ENCODE peak calls at places on chromosome 5, in five cellular contexts. One of them, this sample, is unnamed.

GRCh38 chr5:112165897-112166737 is 253.0 kb downstream of the EPB41L4A start:
- DNase-seq in neuronal stem cell: no peak
- DNase-seq in H9: peak
- DNase-seq in mesendoderm: peak
- DNase-seq in H1: no peak
- DNase-seq in this sample: no peak

GRCh38 chr5:41517909-41518308 is 7.5 kb upstream of the PLCXD3 start:
- DNase-seq in mesendoderm: no peak
- DNase-seq in H9: no peak
- DNase-seq in neuronal stem cell: no peak
- DNase-seq in H1: no peak
- DNase-seq in this sample: peak

GRCh38 chr5:110116539-110116938 is 426.8 kb downstream of the MAN2A1 start:
- DNase-seq in mesendoderm: no peak
- DNase-seq in H9: no peak
- DNase-seq in neuronal stem cell: no peak
- DNase-seq in H1: no peak
- DNase-seq in this sample: no peak

GRCh38 chr5:68460147-68460760 is 244.7 kb downstream of the PIK3R1 start:
- DNase-seq in neuronal stem cell: peak
- DNase-seq in H1: no peak
- DNase-seq in H9: no peak
- DNase-seq in mesendoderm: peak
- DNase-seq in this sample: peak

GRCh38 chr5:6714221-6715041 is 1.2 kb downstream of the TENT4A start:
- DNase-seq in H9: no peak
- DNase-seq in neuronal stem cell: no peak
- DNase-seq in H1: peak
- DNase-seq in mesendoderm: no peak
- DNase-seq in this sample: no peak

GRCh38 chr5:32584651-32585050 is 706 bp upstream of the SUB1 start:
- DNase-seq in H9: no peak
- DNase-seq in neuronal stem cell: no peak
- DNase-seq in mesendoderm: peak
- DNase-seq in H1: no peak
- DNase-seq in this sample: no peak

GRCh38 chr5:130642461-130642860 is 522.6 kb downstream of the HINT1 start:
- DNase-seq in mesendoderm: no peak
- DNase-seq in H9: no peak
- DNase-seq in neuronal stem cell: no peak
- DNase-seq in H1: no peak
- DNase-seq in this sample: no peak

GRCh38 chr5:3124410-3124809 is 372.9 kb upstream of the IRX2 start:
- DNase-seq in mesendoderm: peak
- DNase-seq in H1: no peak
- DNase-seq in H9: no peak
- DNase-seq in neuronal stem cell: no peak
- DNase-seq in this sample: no peak

GRCh38 chr5:60024104-60024503 is 130.6 kb upstream of the PDE4D start:
- DNase-seq in H9: no peak
- DNase-seq in mesendoderm: no peak
- DNase-seq in H1: no peak
- DNase-seq in neuronal stem cell: no peak
- DNase-seq in this sample: no peak

GRCh38 chr5:15995206-15996052 is 184.2 kb downstream of the MARCHF11 start:
- DNase-seq in H9: no peak
- DNase-seq in neuronal stem cell: peak
- DNase-seq in H1: peak
- DNase-seq in mesendoderm: peak
- DNase-seq in this sample: peak

GRCh38 chr5:59799668-59800374 is 93.7 kb downstream of the PDE4D start:
- DNase-seq in H1: no peak
- DNase-seq in mesendoderm: peak
- DNase-seq in H9: no peak
- DNase-seq in neuronal stem cell: peak
- DNase-seq in this sample: peak

GRCh38 chr5:8829322-8830029 is 716.4 kb downstream of the SEMA5A start:
- DNase-seq in H1: no peak
- DNase-seq in mesendoderm: peak
- DNase-seq in neuronal stem cell: no peak
- DNase-seq in H9: no peak
- DNase-seq in this sample: peak

GRCh38 chr5:65811895-65812294 is 89.9 kb downstream of the NLN start:
- DNase-seq in neuronal stem cell: no peak
- DNase-seq in H1: no peak
- DNase-seq in mesendoderm: no peak
- DNase-seq in H9: no peak
- DNase-seq in this sample: peak

GRCh38 chr5:38603691-38604090 is 47.2 kb upstream of the LIFR start:
- DNase-seq in neuronal stem cell: no peak
- DNase-seq in mesendoderm: no peak
- DNase-seq in H9: no peak
- DNase-seq in H1: no peak
- DNase-seq in this sample: peak

GRCh38 chr5:11385251-11385900 is 518.9 kb downstream of the CTNND2 start:
- DNase-seq in H1: peak
- DNase-seq in mesendoderm: no peak
- DNase-seq in neuronal stem cell: no peak
- DNase-seq in H9: no peak
- DNase-seq in this sample: no peak

GRCh38 chr5:59337240-59337639 is 556.3 kb downstream of the PDE4D start:
- DNase-seq in mesendoderm: no peak
- DNase-seq in neuronal stem cell: no peak
- DNase-seq in H1: no peak
- DNase-seq in H9: no peak
- DNase-seq in this sample: no peak

GRCh38 chr5:88964831-88965230 is 81.8 kb upstream of the MEF2C start:
- DNase-seq in neuronal stem cell: no peak
- DNase-seq in H9: no peak
- DNase-seq in mesendoderm: no peak
- DNase-seq in H1: no peak
- DNase-seq in this sample: no peak

GRCh38 chr5:159995841-159996240 is 13.1 kb upstream of the TTC1 start:
- DNase-seq in H9: no peak
- DNase-seq in mesendoderm: no peak
- DNase-seq in neuronal stem cell: no peak
- DNase-seq in H1: no peak
- DNase-seq in this sample: peak

GRCh38 chr5:43192558-43193170 is 639 bp downstream of the NIM1K start:
- DNase-seq in neuronal stem cell: no peak
- DNase-seq in mesendoderm: peak
- DNase-seq in H9: no peak
- DNase-seq in H1: peak
- DNase-seq in this sample: peak

GRCh38 chr5:154542581-154542980 is 64.6 kb upstream of the HAND1 start:
- DNase-seq in mesendoderm: no peak
- DNase-seq in H9: no peak
- DNase-seq in H1: no peak
- DNase-seq in neuronal stem cell: no peak
- DNase-seq in this sample: no peak

GRCh38 chr5:168740055-168740820 is 161.1 kb upstream of the PANK3 start:
- DNase-seq in mesendoderm: no peak
- DNase-seq in H9: no peak
- DNase-seq in neuronal stem cell: no peak
- DNase-seq in H1: no peak
- DNase-seq in this sample: no peak

GRCh38 chr5:1474183-1474839 is 29.1 kb upstream of the SLC6A3 start:
- DNase-seq in H1: no peak
- DNase-seq in H9: no peak
- DNase-seq in neuronal stem cell: no peak
- DNase-seq in mesendoderm: no peak
- DNase-seq in this sample: no peak

GRCh38 chr5:79774171-79774854 is 84.7 kb downstream of the CMYA5 start:
- DNase-seq in mesendoderm: peak
- DNase-seq in H9: peak
- DNase-seq in H1: peak
- DNase-seq in neuronal stem cell: no peak
- DNase-seq in this sample: peak

GRCh38 chr5:93622240-93622885 is 39.3 kb downstream of the NR2F1 start:
- DNase-seq in mesendoderm: peak
- DNase-seq in H1: no peak
- DNase-seq in neuronal stem cell: no peak
- DNase-seq in H9: no peak
- DNase-seq in this sample: peak

GRCh38 chr5:179553006-179553405 is 2.7 kb downstream of the RUFY1 start:
- DNase-seq in neuronal stem cell: no peak
- DNase-seq in H9: no peak
- DNase-seq in H1: no peak
- DNase-seq in mesendoderm: no peak
- DNase-seq in this sample: no peak

GRCh38 chr5:179549973-179550510 is 312 bp upstream of the RUFY1 start:
- DNase-seq in H9: no peak
- DNase-seq in H1: peak
- DNase-seq in neuronal stem cell: peak
- DNase-seq in mesendoderm: no peak
- DNase-seq in this sample: no peak

GRCh38 chr5:179554981-179555380 is 4.6 kb downstream of the RUFY1 start:
- DNase-seq in H9: no peak
- DNase-seq in mesendoderm: peak
- DNase-seq in H1: no peak
- DNase-seq in neuronal stem cell: no peak
- DNase-seq in this sample: no peak

GRCh38 chr5:179553875-179554274 is 3.5 kb downstream of the RUFY1 start:
- DNase-seq in H9: peak
- DNase-seq in neuronal stem cell: no peak
- DNase-seq in H1: no peak
- DNase-seq in mesendoderm: peak
- DNase-seq in this sample: peak

DNA sequence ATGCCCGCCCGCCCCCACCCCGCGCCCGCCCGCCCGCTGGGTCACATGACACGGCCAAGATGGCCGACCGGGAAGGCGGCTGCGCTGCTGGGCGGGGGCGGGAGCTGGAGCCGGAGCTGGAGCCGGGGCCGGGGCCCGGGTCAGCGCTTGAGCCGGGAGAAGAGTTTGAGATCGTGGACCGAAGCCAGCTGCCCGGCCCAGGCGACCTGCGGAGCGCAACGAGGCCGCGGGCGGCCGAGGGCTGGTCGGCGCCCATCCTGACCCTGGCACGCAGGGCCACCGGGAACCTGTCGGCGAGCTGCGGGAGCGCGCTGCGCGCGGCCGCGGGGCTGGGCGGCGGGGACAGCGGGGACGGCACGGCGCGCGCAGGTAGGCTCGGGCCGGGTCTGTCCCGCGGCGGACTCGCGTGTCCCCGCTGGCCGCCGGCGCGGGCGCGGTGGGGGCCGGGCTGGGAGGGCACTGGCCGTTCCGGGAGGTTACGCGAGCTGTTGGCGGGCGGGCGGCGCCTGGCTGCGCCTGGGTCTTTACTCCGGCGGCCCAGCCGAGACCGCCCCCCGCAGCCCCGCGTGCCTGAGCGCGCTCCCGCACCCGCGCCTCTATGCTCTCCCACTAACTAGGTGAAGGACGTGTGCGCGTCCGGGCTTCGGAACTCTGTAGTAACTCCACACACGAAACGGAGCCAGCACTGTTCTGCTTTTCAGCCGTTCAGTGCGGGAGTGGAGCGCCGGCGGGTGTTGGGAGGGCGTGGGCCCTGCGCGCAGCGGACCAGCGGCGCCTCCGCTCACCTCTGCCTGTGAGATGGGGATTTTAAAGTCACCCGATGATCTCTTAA is at the start of gene RUFY1:
- DNase-seq in neuronal stem cell: peak
- DNase-seq in H1: peak
- DNase-seq in H9: peak
- DNase-seq in mesendoderm: peak
- DNase-seq in this sample: peak
- H3K18ac ChIP-seq in neuronal stem cell: peak
- H3K18ac ChIP-seq in H1: peak
- H3K18ac ChIP-seq in H9: peak
- H3K18ac ChIP-seq in mesendoderm: peak
- H3K18ac ChIP-seq in this sample: peak

DNA sequence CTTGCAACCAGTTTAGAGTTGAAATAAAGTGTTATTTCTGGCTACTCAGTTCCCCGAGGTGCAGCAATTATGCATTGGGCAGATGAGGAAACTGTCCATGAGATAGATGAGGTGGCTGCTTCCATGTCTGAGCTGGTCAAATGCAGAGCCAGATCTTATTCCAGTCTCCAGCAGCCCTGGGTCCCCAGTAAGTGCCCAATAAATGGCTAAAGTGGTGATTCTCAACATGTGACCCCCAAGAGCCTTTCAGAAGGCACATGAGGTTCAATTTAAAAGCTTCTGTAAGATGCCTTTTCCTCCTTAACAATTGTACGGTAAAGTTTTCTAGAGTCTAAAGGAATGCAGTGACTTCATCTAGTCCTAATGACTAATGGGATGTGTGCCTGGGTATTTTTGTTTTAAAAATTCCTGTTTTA is 17.5 kb downstream of the ATOX1 start:
- DNase-seq in mesendoderm: no peak
- DNase-seq in H1: no peak
- DNase-seq in neuronal stem cell: no peak
- DNase-seq in H9: no peak
- DNase-seq in this sample: peak
- H3K18ac ChIP-seq in mesendoderm: no peak
- H3K18ac ChIP-seq in H1: no peak
- H3K18ac ChIP-seq in neuronal stem cell: no peak
- H3K18ac ChIP-seq in H9: no peak
- H3K18ac ChIP-seq in this sample: peak

DNA sequence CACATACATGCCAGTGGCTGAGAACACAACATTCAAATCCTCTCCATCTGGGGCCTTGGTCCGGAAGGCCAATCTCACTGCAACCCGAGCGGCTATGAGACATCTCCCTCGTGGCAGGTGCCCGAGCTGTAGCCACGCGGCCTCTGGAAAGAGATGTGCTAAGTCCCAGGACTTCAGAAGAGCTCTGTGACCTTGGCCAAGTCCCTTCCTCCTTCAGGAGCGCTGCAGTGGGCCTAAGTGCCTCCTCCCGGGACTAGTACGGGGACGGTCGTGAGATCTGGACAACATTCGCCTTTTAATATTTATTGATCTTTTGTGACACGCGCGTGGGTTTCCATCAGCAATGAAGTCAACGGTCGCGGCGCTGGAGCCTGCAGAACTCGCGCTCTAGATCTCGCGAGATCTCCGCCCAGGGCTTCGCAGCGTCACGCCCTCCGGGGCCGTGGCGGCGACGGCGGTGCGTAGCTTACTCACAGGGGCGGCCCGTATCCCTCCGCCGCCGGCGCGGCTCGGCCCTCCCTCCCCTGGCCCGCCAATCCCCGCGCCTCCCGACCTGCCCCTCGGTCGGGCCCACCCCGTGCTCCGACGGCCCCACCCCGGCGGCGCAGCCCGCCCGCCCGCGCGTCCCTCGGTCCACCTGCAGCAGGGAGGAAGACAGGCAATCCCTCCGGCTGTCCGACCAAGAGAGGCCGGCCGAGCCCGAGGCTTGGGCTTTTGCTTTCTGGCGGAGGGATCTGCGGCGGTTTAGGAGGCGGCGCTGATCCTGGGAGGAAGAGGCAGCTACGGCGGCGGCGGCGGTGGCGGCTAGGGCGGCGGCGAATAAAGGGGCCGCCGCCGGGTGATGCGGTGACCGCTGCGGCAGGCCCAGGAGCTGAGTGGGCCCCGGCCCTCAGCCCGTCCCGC is at the start of gene UBE2D2:
- DNase-seq in H1: peak
- DNase-seq in mesendoderm: peak
- DNase-seq in neuronal stem cell: peak
- DNase-seq in H9: peak
- DNase-seq in this sample: peak
- H3K18ac ChIP-seq in H1: peak
- H3K18ac ChIP-seq in mesendoderm: peak
- H3K18ac ChIP-seq in neuronal stem cell: peak
- H3K18ac ChIP-seq in H9: peak
- H3K18ac ChIP-seq in this sample: peak

GRCh38 chr5:157387683-157388093 is 72.3 kb upstream of the NIPAL4 start:
- DNase-seq in H1: no peak
- DNase-seq in mesendoderm: peak
- DNase-seq in neuronal stem cell: no peak
- DNase-seq in H9: no peak
- DNase-seq in this sample: peak
- H3K18ac ChIP-seq in H1: no peak
- H3K18ac ChIP-seq in mesendoderm: peak
- H3K18ac ChIP-seq in neuronal stem cell: no peak
- H3K18ac ChIP-seq in H9: no peak
- H3K18ac ChIP-seq in this sample: peak